ENCODE peak calls at places on chromosomes 3 and 15, in eight cellular contexts. O, G, Z, J, V, P, I and X are unnamed samples.
A peak's percentile ranks its signal among the peaks of the same experiment; 100 is the strongest.

GRCh38 chr3:141056716-141057115 is 5.6 kb downstream of the SPSB4 start:
- DNase-seq in O (no peak), G (no peak), Z (peak; percentile 85), J (no peak), V (no peak), P (peak; percentile 75), I (no peak), X (no peak)

GRCh38 chr3:134446800-134447199 is 39.0 kb downstream of the ANAPC13 start:
- DNase-seq in O (no peak), G (peak; percentile 46), Z (no peak), J (no peak), V (no peak), P (no peak), I (no peak), X (no peak)

GRCh38 chr15:88071141-88071540 is 185.4 kb downstream of the NTRK3 start:
- DNase-seq in O (no peak), G (no peak), Z (no peak), J (no peak), V (no peak), P (no peak), I (no peak), X (no peak)

GRCh38 chr3:9600597-9600996 is 47.0 kb upstream of the LHFPL4 start:
- DNase-seq in O (no peak), G (no peak), Z (no peak), J (no peak), V (no peak), P (no peak), I (no peak), X (peak; percentile 70)

GRCh38 chr15:69861331-69862171 is 236.2 kb downstream of the TLE3 start:
- DNase-seq in O (no peak), G (no peak), Z (peak; percentile 67), J (no peak), V (peak; percentile 32), P (no peak), I (no peak), X (no peak)

GRCh38 chr3:160183375-160184076 is 41.7 kb upstream of the C3orf80 start:
- DNase-seq in O (no peak), G (no peak), Z (no peak), J (no peak), V (no peak), P (no peak), I (no peak), X (no peak)

GRCh38 chr3:16533928-16534913 is 20.7 kb upstream of the RFTN1 start:
- DNase-seq in O (no peak), G (no peak), Z (no peak), J (no peak), V (no peak), P (peak; percentile 49), I (no peak), X (no peak)

GRCh38 chr3:13623101-13623654 is 74.3 kb downstream of the FBLN2 start:
- DNase-seq in O (no peak), G (peak; percentile 60), Z (no peak), J (no peak), V (no peak), P (peak; percentile 27), I (no peak), X (peak; percentile 53)

GRCh38 chr3:64595253-64595694 is 92.5 kb downstream of the ADAMTS9 start:
- DNase-seq in O (no peak), G (no peak), Z (no peak), J (no peak), V (peak; percentile 2), P (no peak), I (peak; percentile 67), X (no peak)

GRCh38 chr3:10142707-10143560 is 1.4 kb downstream of the VHL start:
- DNase-seq in O (peak; percentile 41), G (no peak), Z (no peak), J (no peak), V (no peak), P (no peak), I (no peak), X (peak; percentile 51)

GRCh38 chr15:85282504-85283115 is 97.8 kb upstream of the AKAP13 start:
- DNase-seq in O (no peak), G (no peak), Z (no peak), J (no peak), V (peak; percentile 22), P (no peak), I (no peak), X (no peak)

GRCh38 chr15:69957175-69957574 is 140.5 kb downstream of the TLE3 start:
- DNase-seq in O (no peak), G (no peak), Z (no peak), J (no peak), V (no peak), P (no peak), I (no peak), X (no peak)

GRCh38 chr3:33364531-33365128 is 75.6 kb downstream of the UBP1 start:
- DNase-seq in O (no peak), G (no peak), Z (no peak), J (no peak), V (no peak), P (no peak), I (no peak), X (no peak)

GRCh38 chr3:111194048-111194447 is 122.4 kb downstream of the NECTIN3 start:
- DNase-seq in O (no peak), G (no peak), Z (no peak), J (no peak), V (no peak), P (no peak), I (no peak), X (no peak)

GRCh38 chr3:68764554-68764953 is 167.8 kb downstream of the TAFA4 start:
- DNase-seq in O (no peak), G (no peak), Z (no peak), J (no peak), V (no peak), P (peak; percentile 56), I (no peak), X (no peak)

GRCh38 chr15:27866505-27867165 is 232.5 kb downstream of the OCA2 start:
- DNase-seq in O (no peak), G (no peak), Z (no peak), J (no peak), V (no peak), P (peak; percentile 17), I (no peak), X (no peak)

GRCh38 chr15:76431936-76432335 is 95.4 kb downstream of the ISL2 start:
- DNase-seq in O (no peak), G (no peak), Z (no peak), J (no peak), V (no peak), P (peak; percentile 69), I (no peak), X (no peak)

GRCh38 chr15:101267320-101268104 is 9.8 kb downstream of the SELENOS start:
- DNase-seq in O (no peak), G (peak; percentile 77), Z (no peak), J (no peak), V (no peak), P (no peak), I (peak; percentile 65), X (peak; percentile 81)

GRCh38 chr3:48612270-48612669 is 2.8 kb upstream of the UQCRC1 start:
- DNase-seq in O (no peak), G (no peak), Z (no peak), J (no peak), V (no peak), P (no peak), I (no peak), X (no peak)

GRCh38 chr3:102038477-102039142 is 189.3 kb downstream of the NFKBIZ start:
- DNase-seq in O (peak; percentile 65), G (no peak), Z (no peak), J (peak; percentile 70), V (no peak), P (no peak), I (no peak), X (no peak)
- H3K4me3 ChIP-seq in O (no peak overlapping the region), G (no peak overlapping the region), Z (no peak overlapping the region), J (peak overlapping the region; percentile 2), V (no peak overlapping the region), P (no peak overlapping the region), I (no peak overlapping the region), X (no peak overlapping the region)

DNA sequence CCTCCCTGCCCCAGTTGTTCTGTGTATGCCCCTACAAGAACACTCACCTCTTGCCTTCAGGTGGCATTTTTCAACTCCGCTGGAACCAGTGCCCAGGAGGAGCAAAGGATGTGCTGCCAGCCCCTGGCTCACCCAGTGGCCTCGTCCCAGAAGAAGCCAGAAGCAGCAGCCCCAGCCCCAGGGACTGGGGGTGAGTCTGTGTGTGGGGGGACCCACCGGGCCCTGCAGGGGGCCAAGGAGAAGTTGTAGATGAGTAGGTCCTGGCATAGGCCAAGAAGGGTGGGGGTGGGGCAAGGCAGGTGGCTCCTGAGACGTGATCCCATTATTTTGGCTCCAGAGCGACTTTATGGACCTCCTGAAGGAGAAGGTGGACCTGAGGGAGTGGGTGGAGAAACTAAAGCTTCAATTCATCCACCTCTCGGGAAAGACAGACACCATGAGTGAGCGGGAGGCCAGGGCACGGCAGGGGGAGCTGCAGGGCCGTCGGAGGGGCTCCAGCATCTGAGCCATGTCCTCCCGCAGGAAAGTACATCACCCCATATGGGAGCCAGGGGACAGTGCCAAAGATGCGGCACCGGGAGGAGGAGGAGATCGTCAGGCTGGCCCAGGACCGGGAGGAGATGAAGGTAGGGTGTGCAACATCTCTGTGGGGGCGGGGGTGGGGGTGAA is 29.3 kb downstream of the NGRN start:
- DNase-seq in O (no peak), G (no peak), Z (no peak), J (no peak), V (no peak), P (no peak), I (no peak), X (no peak)
- TF ChIP-seq CTCF in O (no peak), G (no peak), Z (peak; percentile 7), J (no peak), V (no peak), P (no peak), I (no peak), X (no peak)

DNA sequence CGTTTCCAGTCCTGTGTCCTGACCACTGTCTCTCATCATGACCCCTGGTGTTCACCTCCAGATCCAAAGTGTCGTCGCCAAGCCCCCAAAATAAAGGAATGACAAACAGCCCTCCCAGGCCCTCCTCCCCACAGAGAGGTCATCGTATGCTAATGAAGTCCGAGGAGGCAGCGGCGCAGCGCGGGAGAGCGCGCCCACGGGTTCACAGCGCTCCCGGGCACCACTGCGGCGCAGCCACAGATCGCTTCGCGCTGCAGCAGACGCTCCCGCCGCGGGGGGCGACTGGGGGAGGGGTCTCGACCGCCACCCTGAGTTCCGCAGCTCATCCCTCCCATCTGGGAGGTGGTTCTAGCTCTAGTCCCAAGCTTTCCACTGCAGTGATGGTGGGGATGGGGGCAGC is 1.3 kb downstream of the DGKG start:
- DNase-seq in O (peak; percentile 24), G (no peak), Z (peak; percentile 51), J (no peak), V (no peak), P (peak; percentile 20), I (no peak), X (peak; percentile 43)
- H3K4me3 ChIP-seq in O (no peak overlapping the region), G (peak overlapping the region; percentile 62), Z (peak overlapping the region; percentile 48), J (no peak overlapping the region), V (peak overlapping the region; percentile 14), P (peak overlapping the region; percentile 38), I (peak overlapping the region; percentile 59), X (peak overlapping the region; percentile 54)

DNA sequence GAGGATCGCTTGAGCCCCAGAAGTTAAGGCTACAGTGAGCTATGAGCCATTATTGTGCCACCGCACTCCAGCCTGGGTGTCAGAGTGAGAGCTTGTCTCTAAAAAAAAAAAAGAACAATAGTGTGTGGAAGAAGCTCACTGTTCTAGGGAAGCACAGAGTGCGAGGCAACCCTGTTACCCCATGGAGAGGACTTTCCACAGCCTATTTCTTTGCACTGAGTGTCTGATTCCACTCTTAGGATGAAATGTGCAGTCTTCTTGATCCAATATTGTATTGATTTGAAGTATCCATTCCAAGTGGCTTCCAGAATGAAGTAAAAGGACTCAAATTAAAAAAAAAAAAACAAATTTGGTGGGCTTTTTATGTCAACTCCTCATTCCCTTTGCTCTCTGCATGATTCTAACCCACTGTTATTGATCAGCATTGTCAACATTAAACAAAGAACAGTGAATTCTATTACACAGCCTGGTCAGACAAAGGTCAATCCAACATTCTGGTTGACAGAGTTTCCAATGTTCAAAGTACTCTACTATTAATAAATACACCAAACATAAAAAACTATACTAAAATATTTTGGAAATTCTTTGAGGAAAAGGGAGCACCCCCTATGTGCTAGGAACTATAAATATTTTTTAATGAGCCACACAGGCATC is 150.2 kb upstream of the PTPRG start:
- DNase-seq in O (no peak), G (no peak), Z (no peak), J (no peak), V (no peak), P (no peak), I (no peak), X (no peak)
- TF ChIP-seq CTCF in O (no peak), G (no peak), Z (no peak), J (no peak), V (no peak), P (no peak), I (no peak), X (no peak)